ENCODE peak calls at places on chromosomes 3 and 15, in eight cellular contexts. One of them, this sample, is unnamed.

GRCh38 chr3:127487196-127487595 is 103.3 kb downstream of the TPRA1 start:
- DNase-seq in stimulated activated CD4-positive, alpha-beta T cell treated with anti-CD3 and anti-CD28 coated beads, Interleukin-4, amount 100 ng/mL, for 48 hours: no peak
- DNase-seq in neural crest cell: no peak
- DNase-seq in effector CD4-positive, alpha-beta T cell: no peak
- DNase-seq in left lobe of liver: peak
- DNase-seq in heart right ventricle: no peak
- DNase-seq in ELR: no peak
- DNase-seq in GM19239: no peak
- DNase-seq in this sample: no peak

GRCh38 chr15:41492597-41493204 is 973 bp upstream of the ITPKA start:
- DNase-seq in GM19239: no peak
- DNase-seq in left lobe of liver: no peak
- DNase-seq in ELR: peak
- DNase-seq in heart right ventricle: no peak
- DNase-seq in effector CD4-positive, alpha-beta T cell: no peak
- DNase-seq in neural crest cell: no peak
- DNase-seq in stimulated activated CD4-positive, alpha-beta T cell treated with anti-CD3 and anti-CD28 coated beads, Interleukin-4, amount 100 ng/mL, for 48 hours: no peak
- DNase-seq in this sample: no peak

GRCh38 chr3:78847603-78848002 is 920.2 kb downstream of the ROBO1 start:
- DNase-seq in heart right ventricle: no peak
- DNase-seq in GM19239: no peak
- DNase-seq in effector CD4-positive, alpha-beta T cell: no peak
- DNase-seq in left lobe of liver: no peak
- DNase-seq in stimulated activated CD4-positive, alpha-beta T cell treated with anti-CD3 and anti-CD28 coated beads, Interleukin-4, amount 100 ng/mL, for 48 hours: no peak
- DNase-seq in neural crest cell: no peak
- DNase-seq in ELR: no peak
- DNase-seq in this sample: no peak

GRCh38 chr15:46304320-46304719 is 669.5 kb downstream of the SQOR start:
- DNase-seq in neural crest cell: no peak
- DNase-seq in ELR: peak
- DNase-seq in GM19239: no peak
- DNase-seq in stimulated activated CD4-positive, alpha-beta T cell treated with anti-CD3 and anti-CD28 coated beads, Interleukin-4, amount 100 ng/mL, for 48 hours: no peak
- DNase-seq in heart right ventricle: no peak
- DNase-seq in left lobe of liver: no peak
- DNase-seq in effector CD4-positive, alpha-beta T cell: no peak
- DNase-seq in this sample: no peak

GRCh38 chr3:22319446-22319845 is 568.4 kb upstream of the ZNF385D start:
- DNase-seq in left lobe of liver: no peak
- DNase-seq in stimulated activated CD4-positive, alpha-beta T cell treated with anti-CD3 and anti-CD28 coated beads, Interleukin-4, amount 100 ng/mL, for 48 hours: no peak
- DNase-seq in heart right ventricle: no peak
- DNase-seq in neural crest cell: no peak
- DNase-seq in effector CD4-positive, alpha-beta T cell: no peak
- DNase-seq in ELR: peak
- DNase-seq in GM19239: no peak
- DNase-seq in this sample: no peak

GRCh38 chr3:10157015-10157414 is 7.7 kb upstream of the IRAK2 start:
- DNase-seq in stimulated activated CD4-positive, alpha-beta T cell treated with anti-CD3 and anti-CD28 coated beads, Interleukin-4, amount 100 ng/mL, for 48 hours: no peak
- DNase-seq in effector CD4-positive, alpha-beta T cell: no peak
- DNase-seq in neural crest cell: no peak
- DNase-seq in ELR: no peak
- DNase-seq in heart right ventricle: no peak
- DNase-seq in GM19239: no peak
- DNase-seq in left lobe of liver: no peak
- DNase-seq in this sample: no peak

GRCh38 chr3:146271180-146271579 is 20.3 kb upstream of the PLSCR4 start:
- DNase-seq in left lobe of liver: no peak
- DNase-seq in ELR: no peak
- DNase-seq in effector CD4-positive, alpha-beta T cell: no peak
- DNase-seq in stimulated activated CD4-positive, alpha-beta T cell treated with anti-CD3 and anti-CD28 coated beads, Interleukin-4, amount 100 ng/mL, for 48 hours: no peak
- DNase-seq in GM19239: no peak
- DNase-seq in heart right ventricle: no peak
- DNase-seq in neural crest cell: no peak
- DNase-seq in this sample: no peak

GRCh38 chr15:41022487-41023090 is 69.3 kb downstream of the CHAC1 start:
- DNase-seq in ELR: peak
- DNase-seq in stimulated activated CD4-positive, alpha-beta T cell treated with anti-CD3 and anti-CD28 coated beads, Interleukin-4, amount 100 ng/mL, for 48 hours: no peak
- DNase-seq in heart right ventricle: peak
- DNase-seq in left lobe of liver: no peak
- DNase-seq in neural crest cell: peak
- DNase-seq in effector CD4-positive, alpha-beta T cell: peak
- DNase-seq in GM19239: peak
- DNase-seq in this sample: no peak

GRCh38 chr3:196920733-196921132 is 21.6 kb downstream of the NCBP2 start:
- DNase-seq in neural crest cell: no peak
- DNase-seq in stimulated activated CD4-positive, alpha-beta T cell treated with anti-CD3 and anti-CD28 coated beads, Interleukin-4, amount 100 ng/mL, for 48 hours: no peak
- DNase-seq in heart right ventricle: no peak
- DNase-seq in left lobe of liver: no peak
- DNase-seq in effector CD4-positive, alpha-beta T cell: no peak
- DNase-seq in GM19239: no peak
- DNase-seq in ELR: no peak
- DNase-seq in this sample: no peak